ENCODE peak calls at places on chromosomes 13 and 19, in six cellular contexts. H is NB4, P is HepG2, Q is endothelial cell of umbilical vein, E is K562, S is GM12878. G is an unnamed sample.

GRCh38 chr13:50708461-50708860 is 135.0 kb downstream of the DLEU7 start:
- DNase-seq in H (peak; percentile 75), P (no peak), Q (peak; percentile 8), E (no peak), S (no peak), G (no peak)

GRCh38 chr19:1931445-1931844 is 9.5 kb upstream of the CSNK1G2 start:
- DNase-seq in H (no peak), P (no peak), Q (no peak), E (no peak), S (no peak), G (no peak)

GRCh38 chr19:41588497-41589209 is 12.7 kb downstream of the CEACAM21 start:
- DNase-seq in H (peak; percentile 15), P (peak; percentile 15), Q (peak; percentile 36), E (peak; percentile 43), S (no peak), G (peak; percentile 44)

GRCh38 chr19:34363094-34363493 is 1.9 kb upstream of the GPI start:
- DNase-seq in H (no peak), P (peak; percentile 81), Q (no peak), E (no peak), S (no peak), G (no peak)

GRCh38 chr19:10551698-10552301 is 8.1 kb downstream of the ATG4D start:
- DNase-seq in H (peak; percentile 92), P (no peak), Q (no peak), E (no peak), S (no peak), G (peak; percentile 72)

GRCh38 chr19:23800281-23800680 is 41.6 kb upstream of the ZNF681 start:
- DNase-seq in H (no peak), P (no peak), Q (no peak), E (no peak), S (no peak), G (no peak)

GRCh38 chr19:18769989-18770528 is 21.0 kb downstream of the COMP start:
- DNase-seq in H (no peak), P (no peak), Q (no peak), E (no peak), S (no peak), G (no peak)

GRCh38 chr19:10019246-10019645 is 6.0 kb downstream of the RDH8 start:
- DNase-seq in H (no peak), P (no peak), Q (no peak), E (no peak), S (no peak), G (no peak)

GRCh38 chr19:52492991-52493470 is 34.4 kb upstream of the ZNF808 start:
- DNase-seq in H (no peak), P (no peak), Q (peak; percentile 2), E (no peak), S (no peak), G (no peak)

GRCh38 chr13:72437458-72437857 is 290.0 kb downstream of the MZT1 start:
- DNase-seq in H (peak; percentile 4), P (no peak), Q (no peak), E (no peak), S (no peak), G (no peak)

GRCh38 chr13:68784275-68784674 is 1323.4 kb upstream of the ATXN8OS start:
- DNase-seq in H (no peak), P (no peak), Q (no peak), E (no peak), S (no peak), G (no peak)

GRCh38 chr19:13099073-13099999 is 3.3 kb downstream of the LYL1 start:
- DNase-seq in H (peak; percentile 96), P (no peak), Q (peak; percentile 79), E (peak; percentile 45), S (no peak), G (no peak)

GRCh38 chr13:27830010-27830409 is 37.7 kb downstream of the GSX1 start:
- DNase-seq in H (peak; percentile 73), P (no peak), Q (peak; percentile 34), E (peak; percentile 78), S (no peak), G (peak; percentile 35)

GRCh38 chr13:112343591-112343990 is 32.6 kb upstream of the SPACA7 start:
- DNase-seq in H (no peak), P (no peak), Q (no peak), E (no peak), S (no peak), G (no peak)

GRCh38 chr13:51004918-51005460 is 95.4 kb downstream of the RNASEH2B start:
- DNase-seq in H (no peak), P (no peak), Q (no peak), E (no peak), S (no peak), G (no peak)

GRCh38 chr13:110018009-110018408 is 231.6 kb upstream of the IRS2 start:
- DNase-seq in H (no peak), P (no peak), Q (no peak), E (no peak), S (no peak), G (no peak)

GRCh38 chr13:109784590-109785140 is 1.7 kb downstream of the IRS2 start:
- DNase-seq in H (peak; percentile 92), P (no peak), Q (peak; percentile 51), E (no peak), S (no peak), G (peak; percentile 79)

GRCh38 chr13:44758595-44759221 is 182.6 kb upstream of the TSC22D1 start:
- DNase-seq in H (no peak), P (peak; percentile 22), Q (peak; percentile 85), E (no peak), S (no peak), G (no peak)

GRCh38 chr13:71137106-71137505 is 729.9 kb downstream of the DACH1 start:
- DNase-seq in H (no peak), P (no peak), Q (no peak), E (no peak), S (no peak), G (no peak)

GRCh38 chr13:31896427-31896826 is 135.1 kb upstream of the FRY start:
- DNase-seq in H (peak; percentile 90), P (no peak), Q (no peak), E (no peak), S (no peak), G (no peak)

GRCh38 chr13:46389985-46390384 is 2.9 kb upstream of the RUBCNL start:
- DNase-seq in H (peak; percentile 79), P (peak; percentile 31), Q (no peak), E (no peak), S (peak; percentile 79), G (no peak)

GRCh38 chr19:5693195-5694166 is 3.4 kb downstream of the RPL36 start:
- DNase-seq in H (peak; percentile 25), P (no peak), Q (no peak), E (no peak), S (no peak), G (no peak)

GRCh38 chr13:45974500-45974899 is 78.0 kb downstream of the ZC3H13 start:
- DNase-seq in H (no peak), P (no peak), Q (no peak), E (no peak), S (no peak), G (no peak)

GRCh38 chr19:51102991-51103390 is 5.2 kb downstream of the CTU1 start:
- DNase-seq in H (no peak), P (no peak), Q (no peak), E (no peak), S (no peak), G (no peak)

GRCh38 chr13:107866666-107867623 is 348.4 kb downstream of the LIG4 start:
- DNase-seq in H (no peak), P (no peak), Q (peak; percentile 40), E (peak; percentile 94), S (no peak), G (no peak)

GRCh38 chr13:51997641-51998330 is 13.5 kb downstream of the ATP7B start:
- DNase-seq in H (no peak), P (peak; percentile 90), Q (no peak), E (no peak), S (no peak), G (no peak)

GRCh38 chr13:77693449-77693940 is 4.0 kb upstream of the SLAIN1 start:
- DNase-seq in H (no peak), P (no peak), Q (no peak), E (no peak), S (no peak), G (no peak)

DNA sequence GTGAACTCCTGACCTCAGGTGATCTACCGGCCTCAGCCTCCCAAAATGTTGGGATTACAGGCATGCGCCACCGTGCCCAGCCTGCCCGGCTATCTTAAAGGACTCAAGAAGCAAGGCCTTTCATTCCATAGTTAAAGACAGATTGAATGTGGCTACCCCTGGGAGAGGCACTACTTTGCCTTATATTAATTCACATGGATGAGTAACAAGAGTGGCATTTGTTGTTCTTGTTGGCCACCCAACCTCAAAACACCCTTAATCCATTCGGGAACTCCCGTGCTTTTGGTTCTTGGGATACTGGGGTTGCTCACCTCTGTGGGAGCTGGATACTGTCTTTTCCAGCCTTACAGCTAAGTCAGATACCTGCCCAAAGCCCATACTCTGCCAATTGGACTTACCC is 34.4 kb upstream of the ABCC4 start:
- DNase-seq in H (no peak), P (no peak), Q (no peak), E (no peak), S (no peak), G (no peak)
- TF ChIP-seq MYC in H (no peak), P (no peak), Q (no peak), E (no peak), S (no peak), G (no peak)

GRCh38 chr13:113588394-113589111 is 4.0 kb downstream of the TFDP1 start:
- DNase-seq in H (no peak), P (no peak), Q (no peak), E (no peak), S (no peak), G (no peak)

GRCh38 chr13:113589961-113590339 is 5.4 kb downstream of the TFDP1 start:
- DNase-seq in H (no peak), P (no peak), Q (no peak), E (no peak), S (no peak), G (no peak)

GRCh38 chr13:113589251-113589960 is 4.9 kb downstream of the TFDP1 start:
- DNase-seq in H (no peak), P (no peak), Q (no peak), E (no peak), S (no peak), G (no peak)

GRCh38 chr13:113592571-113592970 is 8.0 kb downstream of the TFDP1 start:
- DNase-seq in H (no peak), P (no peak), Q (no peak), E (no peak), S (no peak), G (no peak)

GRCh38 chr13:113591750-113592149 is 7.2 kb downstream of the TFDP1 start:
- DNase-seq in H (no peak), P (no peak), Q (no peak), E (no peak), S (no peak), G (no peak)
- TF ChIP-seq MYC in H (no peak), P (no peak), Q (no peak), E (no peak), S (no peak), G (no peak)

GRCh38 chr13:23357349-23357748 is 76.2 kb downstream of the SACS start:
- DNase-seq in H (no peak), P (no peak), Q (no peak), E (no peak), S (no peak), G (no peak)
- TF ChIP-seq MYC in H (no peak), P (no peak), Q (no peak), E (no peak), S (no peak), G (no peak)

DNA sequence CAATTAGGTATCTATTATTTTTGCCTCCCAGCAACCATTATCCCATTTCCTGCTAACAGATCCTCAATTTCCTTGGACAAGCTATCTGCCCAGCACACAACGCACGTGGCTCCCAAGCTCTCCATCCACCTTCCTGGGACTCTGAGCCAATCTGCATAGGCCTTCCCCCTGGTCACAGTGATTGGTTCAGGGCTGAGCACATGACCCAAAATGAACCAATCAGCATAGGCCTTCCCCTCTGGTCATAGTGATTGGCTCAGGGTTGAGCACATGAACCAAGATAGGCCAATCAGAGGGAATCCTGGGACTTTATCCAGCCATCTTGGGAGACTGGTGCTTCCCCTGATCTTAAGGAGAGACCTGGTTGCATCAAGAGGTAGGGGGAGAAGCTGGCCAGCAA is 5.8 kb downstream of the CPAMD8 start:
- DNase-seq in H (peak; percentile 75), P (no peak), Q (peak; percentile 13), E (peak; percentile 78), S (no peak), G (no peak)
- TF ChIP-seq MYC in H (no peak), P (no peak), Q (no peak), E (no peak), S (no peak), G (no peak)

G was measured in A549.